ENCODE peak calls at places on chromosomes 3 and 15, in eight cellular contexts. One of them, this sample, is unnamed.

GRCh38 chr15:68321229-68321628 is 43.7 kb downstream of the FEM1B start:
- DNase-seq in sciatic nerve: no peak
- DNase-seq in RKO: no peak
- DNase-seq in kidney glomerular epithelial cell: no peak
- DNase-seq in naive thymus-derived CD8-positive, alpha-beta T cell: no peak
- DNase-seq in fibroblast of the aortic adventitia: no peak
- DNase-seq in activated T-cell treated with anti-CD3 and anti-CD28 coated beads for 1 hour: no peak
- DNase-seq in NCI-H774: no peak
- DNase-seq in this sample: no peak

GRCh38 chr3:18008706-18009363 is 266.4 kb upstream of the TBC1D5 start:
- DNase-seq in sciatic nerve: no peak
- DNase-seq in RKO: no peak
- DNase-seq in kidney glomerular epithelial cell: no peak
- DNase-seq in naive thymus-derived CD8-positive, alpha-beta T cell: no peak
- DNase-seq in fibroblast of the aortic adventitia: peak
- DNase-seq in activated T-cell treated with anti-CD3 and anti-CD28 coated beads for 1 hour: no peak
- DNase-seq in NCI-H774: no peak
- DNase-seq in this sample: no peak

GRCh38 chr3:36729204-36730056 is 34.9 kb downstream of the DCLK3 start:
- DNase-seq in sciatic nerve: no peak
- DNase-seq in RKO: peak
- DNase-seq in kidney glomerular epithelial cell: peak
- DNase-seq in naive thymus-derived CD8-positive, alpha-beta T cell: no peak
- DNase-seq in fibroblast of the aortic adventitia: peak
- DNase-seq in activated T-cell treated with anti-CD3 and anti-CD28 coated beads for 1 hour: no peak
- DNase-seq in NCI-H774: no peak
- DNase-seq in this sample: no peak

GRCh38 chr3:141240290-141241247 is 8.9 kb downstream of the PXYLP1 start:
- DNase-seq in sciatic nerve: no peak
- DNase-seq in RKO: no peak
- DNase-seq in kidney glomerular epithelial cell: peak
- DNase-seq in naive thymus-derived CD8-positive, alpha-beta T cell: peak
- DNase-seq in fibroblast of the aortic adventitia: no peak
- DNase-seq in activated T-cell treated with anti-CD3 and anti-CD28 coated beads for 1 hour: no peak
- DNase-seq in NCI-H774: no peak
- DNase-seq in this sample: no peak

GRCh38 chr15:41798607-41799487 is 24.6 kb downstream of the MAPKBP1 start:
- DNase-seq in sciatic nerve: no peak
- DNase-seq in RKO: no peak
- DNase-seq in kidney glomerular epithelial cell: no peak
- DNase-seq in naive thymus-derived CD8-positive, alpha-beta T cell: no peak
- DNase-seq in fibroblast of the aortic adventitia: peak
- DNase-seq in activated T-cell treated with anti-CD3 and anti-CD28 coated beads for 1 hour: no peak
- DNase-seq in NCI-H774: no peak
- DNase-seq in this sample: no peak

GRCh38 chr3:117846238-117846637 is 1136.7 kb downstream of the TUSC7 start:
- DNase-seq in sciatic nerve: no peak
- DNase-seq in RKO: no peak
- DNase-seq in kidney glomerular epithelial cell: no peak
- DNase-seq in naive thymus-derived CD8-positive, alpha-beta T cell: no peak
- DNase-seq in fibroblast of the aortic adventitia: no peak
- DNase-seq in activated T-cell treated with anti-CD3 and anti-CD28 coated beads for 1 hour: no peak
- DNase-seq in NCI-H774: no peak
- DNase-seq in this sample: no peak

GRCh38 chr3:47225310-47225906 is 57.2 kb downstream of the KIF9 start:
- DNase-seq in sciatic nerve: no peak
- DNase-seq in RKO: no peak
- DNase-seq in kidney glomerular epithelial cell: no peak
- DNase-seq in naive thymus-derived CD8-positive, alpha-beta T cell: no peak
- DNase-seq in fibroblast of the aortic adventitia: peak
- DNase-seq in activated T-cell treated with anti-CD3 and anti-CD28 coated beads for 1 hour: no peak
- DNase-seq in NCI-H774: no peak
- DNase-seq in this sample: no peak

GRCh38 chr15:71443538-71443937 is 328.3 kb downstream of the THSD4 start:
- DNase-seq in sciatic nerve: peak
- DNase-seq in RKO: peak
- DNase-seq in kidney glomerular epithelial cell: peak
- DNase-seq in naive thymus-derived CD8-positive, alpha-beta T cell: no peak
- DNase-seq in fibroblast of the aortic adventitia: peak
- DNase-seq in activated T-cell treated with anti-CD3 and anti-CD28 coated beads for 1 hour: peak
- DNase-seq in NCI-H774: peak
- DNase-seq in this sample: peak

GRCh38 chr3:53147161-53147902 is 13.7 kb upstream of the PRKCD start:
- DNase-seq in sciatic nerve: no peak
- DNase-seq in RKO: no peak
- DNase-seq in kidney glomerular epithelial cell: no peak
- DNase-seq in naive thymus-derived CD8-positive, alpha-beta T cell: no peak
- DNase-seq in fibroblast of the aortic adventitia: no peak
- DNase-seq in activated T-cell treated with anti-CD3 and anti-CD28 coated beads for 1 hour: no peak
- DNase-seq in NCI-H774: no peak
- DNase-seq in this sample: no peak

GRCh38 chr3:109132801-109133473 is 3.6 kb upstream of the C3orf85 start:
- DNase-seq in sciatic nerve: no peak
- DNase-seq in RKO: peak
- DNase-seq in kidney glomerular epithelial cell: peak
- DNase-seq in naive thymus-derived CD8-positive, alpha-beta T cell: no peak
- DNase-seq in fibroblast of the aortic adventitia: peak
- DNase-seq in activated T-cell treated with anti-CD3 and anti-CD28 coated beads for 1 hour: no peak
- DNase-seq in NCI-H774: no peak
- DNase-seq in this sample: no peak

GRCh38 chr3:6733699-6734394 is 127.1 kb upstream of the GRM7 start:
- DNase-seq in sciatic nerve: no peak
- DNase-seq in RKO: no peak
- DNase-seq in kidney glomerular epithelial cell: no peak
- DNase-seq in naive thymus-derived CD8-positive, alpha-beta T cell: no peak
- DNase-seq in fibroblast of the aortic adventitia: no peak
- DNase-seq in activated T-cell treated with anti-CD3 and anti-CD28 coated beads for 1 hour: no peak
- DNase-seq in NCI-H774: no peak
- DNase-seq in this sample: no peak

GRCh38 chr3:184262166-184262926 is 993 bp upstream of the CAMK2N2 start:
- DNase-seq in sciatic nerve: no peak
- DNase-seq in RKO: peak
- DNase-seq in kidney glomerular epithelial cell: no peak
- DNase-seq in naive thymus-derived CD8-positive, alpha-beta T cell: no peak
- DNase-seq in fibroblast of the aortic adventitia: no peak
- DNase-seq in activated T-cell treated with anti-CD3 and anti-CD28 coated beads for 1 hour: no peak
- DNase-seq in NCI-H774: peak
- DNase-seq in this sample: no peak

GRCh38 chr3:31906182-31906581 is 74.9 kb downstream of the OSBPL10 start:
- DNase-seq in sciatic nerve: no peak
- DNase-seq in RKO: no peak
- DNase-seq in kidney glomerular epithelial cell: no peak
- DNase-seq in naive thymus-derived CD8-positive, alpha-beta T cell: no peak
- DNase-seq in fibroblast of the aortic adventitia: peak
- DNase-seq in activated T-cell treated with anti-CD3 and anti-CD28 coated beads for 1 hour: no peak
- DNase-seq in NCI-H774: no peak
- DNase-seq in this sample: no peak

GRCh38 chr3:191070762-191071365 is 128.2 kb upstream of the OSTN start:
- DNase-seq in sciatic nerve: no peak
- DNase-seq in RKO: no peak
- DNase-seq in kidney glomerular epithelial cell: peak
- DNase-seq in naive thymus-derived CD8-positive, alpha-beta T cell: no peak
- DNase-seq in fibroblast of the aortic adventitia: peak
- DNase-seq in activated T-cell treated with anti-CD3 and anti-CD28 coated beads for 1 hour: no peak
- DNase-seq in NCI-H774: no peak
- DNase-seq in this sample: no peak

GRCh38 chr3:88149146-88149515 is 628 bp upstream of the C3orf38 start:
- DNase-seq in sciatic nerve: no peak
- DNase-seq in RKO: peak
- DNase-seq in kidney glomerular epithelial cell: peak
- DNase-seq in naive thymus-derived CD8-positive, alpha-beta T cell: no peak
- DNase-seq in fibroblast of the aortic adventitia: peak
- DNase-seq in activated T-cell treated with anti-CD3 and anti-CD28 coated beads for 1 hour: peak
- DNase-seq in NCI-H774: no peak
- DNase-seq in this sample: no peak

GRCh38 chr15:48939686-48940085 is 24.0 kb downstream of the SHC4 start:
- DNase-seq in sciatic nerve: no peak
- DNase-seq in RKO: peak
- DNase-seq in kidney glomerular epithelial cell: peak
- DNase-seq in naive thymus-derived CD8-positive, alpha-beta T cell: no peak
- DNase-seq in fibroblast of the aortic adventitia: peak
- DNase-seq in activated T-cell treated with anti-CD3 and anti-CD28 coated beads for 1 hour: no peak
- DNase-seq in NCI-H774: no peak
- DNase-seq in this sample: no peak

GRCh38 chr15:41416162-41416741 is 643 bp upstream of the RTF1 start:
- DNase-seq in sciatic nerve: no peak
- DNase-seq in RKO: peak
- DNase-seq in kidney glomerular epithelial cell: no peak
- DNase-seq in naive thymus-derived CD8-positive, alpha-beta T cell: no peak
- DNase-seq in fibroblast of the aortic adventitia: no peak
- DNase-seq in activated T-cell treated with anti-CD3 and anti-CD28 coated beads for 1 hour: no peak
- DNase-seq in NCI-H774: no peak
- DNase-seq in this sample: no peak

GRCh38 chr15:91548588-91548987 is 304.9 kb upstream of the SLCO3A1 start:
- DNase-seq in sciatic nerve: no peak
- DNase-seq in RKO: no peak
- DNase-seq in kidney glomerular epithelial cell: no peak
- DNase-seq in naive thymus-derived CD8-positive, alpha-beta T cell: no peak
- DNase-seq in fibroblast of the aortic adventitia: no peak
- DNase-seq in activated T-cell treated with anti-CD3 and anti-CD28 coated beads for 1 hour: no peak
- DNase-seq in NCI-H774: no peak
- DNase-seq in this sample: no peak

GRCh38 chr3:106575029-106575428 is 706.2 kb upstream of the CBLB start:
- DNase-seq in sciatic nerve: no peak
- DNase-seq in RKO: no peak
- DNase-seq in kidney glomerular epithelial cell: no peak
- DNase-seq in naive thymus-derived CD8-positive, alpha-beta T cell: no peak
- DNase-seq in fibroblast of the aortic adventitia: no peak
- DNase-seq in activated T-cell treated with anti-CD3 and anti-CD28 coated beads for 1 hour: no peak
- DNase-seq in NCI-H774: no peak
- DNase-seq in this sample: no peak

GRCh38 chr3:106745344-106746168 is 631.7 kb upstream of the CCDC54 start:
- DNase-seq in sciatic nerve: no peak
- DNase-seq in RKO: no peak
- DNase-seq in kidney glomerular epithelial cell: no peak
- DNase-seq in naive thymus-derived CD8-positive, alpha-beta T cell: no peak
- DNase-seq in fibroblast of the aortic adventitia: peak
- DNase-seq in activated T-cell treated with anti-CD3 and anti-CD28 coated beads for 1 hour: no peak
- DNase-seq in NCI-H774: no peak
- DNase-seq in this sample: no peak

GRCh38 chr3:156460206-156460609 is 94.7 kb downstream of the SSR3 start:
- DNase-seq in sciatic nerve: no peak
- DNase-seq in RKO: no peak
- DNase-seq in kidney glomerular epithelial cell: no peak
- DNase-seq in naive thymus-derived CD8-positive, alpha-beta T cell: no peak
- DNase-seq in fibroblast of the aortic adventitia: no peak
- DNase-seq in activated T-cell treated with anti-CD3 and anti-CD28 coated beads for 1 hour: no peak
- DNase-seq in NCI-H774: no peak
- DNase-seq in this sample: no peak

GRCh38 chr3:54531741-54532140 is 396.1 kb downstream of the LRTM1 start:
- DNase-seq in sciatic nerve: no peak
- DNase-seq in RKO: no peak
- DNase-seq in kidney glomerular epithelial cell: no peak
- DNase-seq in naive thymus-derived CD8-positive, alpha-beta T cell: no peak
- DNase-seq in fibroblast of the aortic adventitia: no peak
- DNase-seq in activated T-cell treated with anti-CD3 and anti-CD28 coated beads for 1 hour: no peak
- DNase-seq in NCI-H774: no peak
- DNase-seq in this sample: no peak

GRCh38 chr3:122577409-122578028 is at the start of gene PARP15:
- DNase-seq in sciatic nerve: no peak
- DNase-seq in RKO: no peak
- DNase-seq in kidney glomerular epithelial cell: no peak
- DNase-seq in naive thymus-derived CD8-positive, alpha-beta T cell: peak
- DNase-seq in fibroblast of the aortic adventitia: peak
- DNase-seq in activated T-cell treated with anti-CD3 and anti-CD28 coated beads for 1 hour: peak
- DNase-seq in NCI-H774: no peak
- DNase-seq in this sample: no peak

GRCh38 chr3:126159476-126159875 is 20.9 kb downstream of the ALDH1L1 start:
- DNase-seq in sciatic nerve: no peak
- DNase-seq in RKO: no peak
- DNase-seq in kidney glomerular epithelial cell: no peak
- DNase-seq in naive thymus-derived CD8-positive, alpha-beta T cell: no peak
- DNase-seq in fibroblast of the aortic adventitia: no peak
- DNase-seq in activated T-cell treated with anti-CD3 and anti-CD28 coated beads for 1 hour: no peak
- DNase-seq in NCI-H774: no peak
- DNase-seq in this sample: no peak

GRCh38 chr3:35643391-35643790 is 4.1 kb downstream of the ARPP21 start:
- DNase-seq in sciatic nerve: no peak
- DNase-seq in RKO: no peak
- DNase-seq in kidney glomerular epithelial cell: no peak
- DNase-seq in naive thymus-derived CD8-positive, alpha-beta T cell: no peak
- DNase-seq in fibroblast of the aortic adventitia: no peak
- DNase-seq in activated T-cell treated with anti-CD3 and anti-CD28 coated beads for 1 hour: no peak
- DNase-seq in NCI-H774: no peak
- DNase-seq in this sample: no peak

GRCh38 chr15:72227192-72227586 is 3.8 kb downstream of the PKM start:
- DNase-seq in sciatic nerve: no peak
- DNase-seq in RKO: peak
- DNase-seq in kidney glomerular epithelial cell: peak
- DNase-seq in naive thymus-derived CD8-positive, alpha-beta T cell: no peak
- DNase-seq in fibroblast of the aortic adventitia: peak
- DNase-seq in activated T-cell treated with anti-CD3 and anti-CD28 coated beads for 1 hour: no peak
- DNase-seq in NCI-H774: no peak
- DNase-seq in this sample: no peak

GRCh38 chr3:155188036-155188435 is 105.4 kb downstream of the STRIT1 start:
- DNase-seq in sciatic nerve: no peak
- DNase-seq in RKO: no peak
- DNase-seq in kidney glomerular epithelial cell: no peak
- DNase-seq in naive thymus-derived CD8-positive, alpha-beta T cell: no peak
- DNase-seq in fibroblast of the aortic adventitia: peak
- DNase-seq in activated T-cell treated with anti-CD3 and anti-CD28 coated beads for 1 hour: no peak
- DNase-seq in NCI-H774: no peak
- DNase-seq in this sample: no peak

GRCh38 chr15:57865294-57865693 is 158.8 kb downstream of the POLR2M start:
- DNase-seq in sciatic nerve: no peak
- DNase-seq in RKO: no peak
- DNase-seq in kidney glomerular epithelial cell: no peak
- DNase-seq in naive thymus-derived CD8-positive, alpha-beta T cell: no peak
- DNase-seq in fibroblast of the aortic adventitia: no peak
- DNase-seq in activated T-cell treated with anti-CD3 and anti-CD28 coated beads for 1 hour: no peak
- DNase-seq in NCI-H774: no peak
- DNase-seq in this sample: no peak

GRCh38 chr3:29381595-29381994 is 100.7 kb downstream of the RBMS3 start:
- DNase-seq in sciatic nerve: no peak
- DNase-seq in RKO: no peak
- DNase-seq in kidney glomerular epithelial cell: peak
- DNase-seq in naive thymus-derived CD8-positive, alpha-beta T cell: no peak
- DNase-seq in fibroblast of the aortic adventitia: peak
- DNase-seq in activated T-cell treated with anti-CD3 and anti-CD28 coated beads for 1 hour: no peak
- DNase-seq in NCI-H774: no peak
- DNase-seq in this sample: no peak

GRCh38 chr3:146387566-146387965 is 81.8 kb downstream of the PLSCR2 start:
- DNase-seq in sciatic nerve: no peak
- DNase-seq in RKO: no peak
- DNase-seq in kidney glomerular epithelial cell: peak
- DNase-seq in naive thymus-derived CD8-positive, alpha-beta T cell: no peak
- DNase-seq in fibroblast of the aortic adventitia: peak
- DNase-seq in activated T-cell treated with anti-CD3 and anti-CD28 coated beads for 1 hour: no peak
- DNase-seq in NCI-H774: no peak
- DNase-seq in this sample: no peak

GRCh38 chr3:18747383-18747782 is 322.2 kb upstream of the SATB1 start:
- DNase-seq in sciatic nerve: no peak
- DNase-seq in RKO: no peak
- DNase-seq in kidney glomerular epithelial cell: no peak
- DNase-seq in naive thymus-derived CD8-positive, alpha-beta T cell: no peak
- DNase-seq in fibroblast of the aortic adventitia: no peak
- DNase-seq in activated T-cell treated with anti-CD3 and anti-CD28 coated beads for 1 hour: no peak
- DNase-seq in NCI-H774: no peak
- DNase-seq in this sample: no peak

This sample was measured in ovary.